ENCODE peak calls at places on chromosomes 4 and X, in six cellular contexts. Y is IMR-90, G is mesenchymal stem cell, T is mesendoderm, C is H1, Q is H9. I is an unnamed sample.
A peak's percentile ranks its signal among the peaks of the same experiment; 100 is the strongest.

GRCh38 chr4:60463846-60464502 is 736.2 kb upstream of the ADGRL3 start:
- DNase-seq in C (peak; percentile 49), T (peak; percentile 42), G (peak; percentile 10), Y (no peak), Q (no peak), I (no peak)

GRCh38 chrX:154986826-154987575 is 35.5 kb downstream of the F8 start:
- DNase-seq in Y (no peak), Q (no peak), T (no peak), G (no peak), C (no peak), I (no peak)

GRCh38 chrX:72305286-72306084 is at the start of gene CITED1:
- DNase-seq in Y (no peak), C (no peak), Q (peak; percentile 40), T (peak; percentile 51), G (peak; percentile 18), I (peak; percentile 18)

GRCh38 chr4:78059524-78059889 is 2.4 kb downstream of the FRAS1 start:
- DNase-seq in T (peak; percentile 96), Y (peak; percentile 45), Q (peak; percentile 73), C (peak; percentile 76), G (peak; percentile 79), I (peak; percentile 72)

GRCh38 chrX:115589419-115589818 is 28.4 kb downstream of the PLS3 start:
- DNase-seq in Y (no peak), T (no peak), G (no peak), C (no peak), Q (no peak), I (no peak)

GRCh38 chrX:9560219-9560618 is 95.4 kb downstream of the TBL1X start:
- DNase-seq in C (no peak), G (no peak), Q (no peak), Y (no peak), T (no peak), I (no peak)

GRCh38 chr4:38563703-38564490 is 100.1 kb upstream of the KLF3 start:
- DNase-seq in Y (peak; percentile 33), T (no peak), Q (no peak), G (no peak), C (no peak), I (no peak)

GRCh38 chr4:108533245-108533844 is 87.0 kb upstream of the RPL34 start:
- DNase-seq in C (no peak), T (no peak), G (no peak), Q (no peak), Y (no peak), I (no peak)

GRCh38 chr4:157804986-157805385 is 367.8 kb downstream of the GASK1B start:
- DNase-seq in Y (no peak), G (no peak), T (peak; percentile 58), Q (no peak), C (no peak), I (no peak)

GRCh38 chr4:8205241-8205707 is 6.2 kb downstream of the SH3TC1 start:
- DNase-seq in G (peak; percentile 28), Y (peak; percentile 38), C (no peak), T (no peak), Q (no peak), I (no peak)

GRCh38 chr4:8913858-8914460 is 42.3 kb upstream of the HMX1 start:
- DNase-seq in Y (no peak), G (no peak), T (no peak), C (peak; percentile 36), Q (no peak), I (no peak)

DNA sequence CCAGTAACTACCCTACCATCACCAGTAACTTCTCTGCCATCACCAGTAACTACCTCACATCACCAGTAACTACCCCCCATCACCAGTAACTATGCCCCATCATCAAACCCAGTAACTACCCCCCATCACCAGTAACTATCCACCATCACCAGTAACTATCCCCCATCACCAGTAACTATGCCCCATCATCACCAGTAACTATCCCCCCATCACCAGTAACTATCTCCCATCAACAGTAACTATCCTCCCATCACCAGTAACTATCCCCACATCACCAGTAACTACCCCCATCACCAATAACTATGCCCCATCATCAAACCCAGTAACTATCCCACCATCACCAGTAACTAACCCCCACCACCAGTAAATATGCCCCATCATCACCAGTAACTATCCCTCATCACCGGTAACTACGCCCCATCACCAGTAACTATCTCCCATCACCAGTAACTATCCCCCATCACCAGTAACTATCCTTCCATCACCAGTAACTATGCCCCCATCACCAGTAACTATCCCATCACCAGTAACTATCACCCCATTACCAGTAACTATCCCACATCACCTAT is 3.0 kb downstream of the ASMTL start:
- DNase-seq in T (no peak), C (no peak), G (no peak), Y (no peak), Q (peak; percentile 8), I (no peak)
- H2BK15ac ChIP-seq in T (no peak overlapping the region), C (no peak overlapping the region), G (no peak overlapping the region), Y (no peak overlapping the region), Q (no peak overlapping the region), I (no peak overlapping the region)

GRCh38 chr4:10054571-10055041 is 33.3 kb upstream of the SLC2A9 start:
- DNase-seq in G (no peak), T (no peak), Q (no peak), C (peak; percentile 7), Y (no peak), I (no peak)

GRCh38 chr4:10053635-10054453 is 32.5 kb upstream of the SLC2A9 start:
- DNase-seq in G (no peak), Y (no peak), T (no peak), C (peak; percentile 17), Q (no peak), I (no peak)

GRCh38 chr4:10056334-10057022 is 35.2 kb upstream of the SLC2A9 start:
- DNase-seq in C (no peak), Y (no peak), T (no peak), Q (no peak), G (no peak), I (no peak)

GRCh38 chr4:10057023-10057395 is 35.7 kb upstream of the SLC2A9 start:
- DNase-seq in Y (no peak), T (no peak), C (peak; percentile 32), G (no peak), Q (no peak), I (no peak)

DNA sequence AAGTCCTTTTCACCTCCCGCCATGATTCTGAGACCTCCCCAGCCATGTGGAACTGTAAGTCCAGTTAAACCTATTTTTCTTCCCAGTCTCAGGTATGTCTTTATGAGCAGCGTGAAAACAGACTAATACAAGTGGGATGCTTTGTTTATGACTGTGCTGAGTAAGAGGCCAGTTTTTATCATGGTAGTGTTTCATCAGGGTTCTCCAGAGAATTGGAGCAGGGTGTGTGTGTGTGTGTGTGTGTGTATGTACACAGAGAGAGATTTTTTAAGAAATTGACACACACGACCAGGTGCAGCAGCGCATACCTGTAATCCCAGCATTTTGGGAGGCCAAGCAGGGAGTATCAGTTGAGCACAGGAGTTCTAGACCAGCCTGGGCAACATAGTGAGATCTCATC is 34.6 kb upstream of the SLC2A9 start:
- DNase-seq in G (no peak), Y (peak; percentile 20), C (no peak), Q (no peak), T (no peak), I (no peak)
- H2BK5ac ChIP-seq in G (no peak overlapping the region), Y (no peak overlapping the region), C (no peak overlapping the region), Q (no peak overlapping the region), T (no peak overlapping the region), I (no peak overlapping the region)

DNA sequence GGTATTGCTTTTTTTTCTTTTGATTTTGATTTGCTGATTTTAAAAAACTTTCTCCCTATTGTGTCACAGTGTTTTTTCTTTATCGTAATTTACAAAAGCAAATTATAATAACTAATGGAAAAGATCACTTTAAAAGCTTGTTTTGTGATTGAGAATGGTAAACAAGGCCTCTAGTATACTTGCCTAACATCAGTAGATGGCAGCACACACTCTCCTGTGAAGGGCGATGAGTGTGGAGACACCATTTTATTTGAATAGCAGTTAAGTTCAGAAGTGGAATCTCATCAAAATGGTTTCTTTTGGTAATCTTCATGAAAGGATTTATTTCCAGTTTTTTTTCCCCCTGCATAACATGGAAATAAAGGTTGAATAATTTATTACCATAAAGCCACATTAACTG is 72.3 kb downstream of the PAK3 start:
- DNase-seq in C (no peak), Q (peak; percentile 29), T (peak; percentile 50), G (peak; percentile 24), Y (peak; percentile 0), I (no peak)
- H2BK15ac ChIP-seq in C (no peak overlapping the region), Q (no peak overlapping the region), T (no peak overlapping the region), G (no peak overlapping the region), Y (no peak overlapping the region), I (no peak overlapping the region)

DNA sequence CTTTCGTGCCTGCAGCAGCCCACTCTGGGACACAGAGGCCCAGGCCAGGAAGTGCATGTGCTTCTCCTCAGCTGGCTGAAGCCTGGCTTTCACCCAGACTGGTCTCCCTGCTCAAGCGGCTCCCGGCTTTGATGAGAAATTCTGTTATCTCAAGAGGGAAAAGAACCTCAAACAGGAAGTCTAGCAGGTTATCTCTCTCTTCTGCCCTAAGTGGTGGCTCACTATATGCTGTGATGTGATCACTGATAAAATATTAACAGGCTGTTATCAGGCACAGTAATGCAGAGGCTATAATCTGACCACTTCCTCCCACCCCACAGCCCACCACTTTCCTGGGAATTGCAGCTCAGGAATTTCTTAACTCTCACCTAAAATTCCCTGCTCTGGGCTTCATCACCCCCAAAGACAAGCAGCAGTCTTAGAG is 13.3 kb downstream of the CLDN2 start:
- DNase-seq in T (peak; percentile 91), Y (peak; percentile 52), G (peak; percentile 14), C (no peak), Q (no peak), I (no peak)
- H2BK5ac ChIP-seq in T (peak overlapping the region; percentile 99), Y (no peak overlapping the region), G (no peak overlapping the region), C (no peak overlapping the region), Q (no peak overlapping the region), I (no peak overlapping the region)

DNA sequence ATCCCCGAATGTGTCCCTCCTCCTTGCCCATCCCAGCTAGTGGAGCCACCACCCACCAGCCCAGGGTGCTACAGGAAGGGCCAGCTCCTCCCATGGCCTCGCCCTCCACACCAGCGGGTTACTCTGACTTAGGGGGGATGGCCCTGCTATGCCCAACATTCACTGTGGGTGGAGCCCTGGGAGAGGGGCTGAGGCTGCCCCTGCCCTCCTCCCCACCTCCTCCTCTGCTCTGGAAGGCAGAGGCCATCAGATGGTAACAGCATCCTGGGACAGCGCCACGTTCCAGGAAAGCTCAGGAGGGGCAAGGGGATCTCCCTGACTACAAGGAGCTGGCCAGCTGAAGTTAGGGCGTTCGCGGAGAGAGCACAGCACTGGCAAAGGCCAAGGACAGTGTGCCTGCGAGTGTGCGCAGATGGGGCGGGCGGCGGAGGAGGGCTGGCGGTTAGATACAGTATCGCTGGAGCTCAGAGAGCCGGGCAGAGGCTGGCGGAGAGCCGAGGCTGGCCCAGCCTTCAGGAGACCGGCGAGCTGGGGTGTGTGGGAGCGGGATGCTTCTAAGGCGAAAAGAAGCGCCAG is 1.5 kb downstream of the JAKMIP1 start:
- DNase-seq in Q (peak; percentile 92), G (peak; percentile 2), C (peak; percentile 83), Y (no peak), T (peak; percentile 96), I (peak; percentile 37)
- H2BK15ac ChIP-seq in Q (no peak overlapping the region), G (no peak overlapping the region), C (no peak overlapping the region), Y (no peak overlapping the region), T (no peak overlapping the region), I (no peak overlapping the region)

I was measured in neuronal stem cell.